ENCODE peak calls at places on chromosome 13, in four cellular contexts. One of them, this sample, is unnamed.

GRCh38 chr13:113648218-113648615 is 9.8 kb downstream of the ATP4B start:
- DNase-seq in ACHN: no peak
- DNase-seq in stimulated activated CD4-positive, alpha-beta T cell treated with anti-CD3 and anti-CD28 coated beads, Interleukin-2, amount 100 ng/mL, for 4 hours: no peak
- DNase-seq in WTC11: peak; percentile 5
- DNase-seq in this sample: peak; percentile 7

GRCh38 chr13:93635687-93636086 is 409.1 kb downstream of the GPC6 start:
- DNase-seq in stimulated activated CD4-positive, alpha-beta T cell treated with anti-CD3 and anti-CD28 coated beads, Interleukin-2, amount 100 ng/mL, for 4 hours: no peak
- DNase-seq in WTC11: no peak
- DNase-seq in ACHN: no peak
- DNase-seq in this sample: no peak

GRCh38 chr13:110911880-110912279 is 3.0 kb downstream of the ANKRD10 start:
- DNase-seq in ACHN: no peak
- DNase-seq in WTC11: no peak
- DNase-seq in stimulated activated CD4-positive, alpha-beta T cell treated with anti-CD3 and anti-CD28 coated beads, Interleukin-2, amount 100 ng/mL, for 4 hours: no peak
- DNase-seq in this sample: no peak

GRCh38 chr13:104872153-104872552 is 1663.3 kb downstream of the EFNB2 start:
- DNase-seq in WTC11: no peak
- DNase-seq in ACHN: no peak
- DNase-seq in stimulated activated CD4-positive, alpha-beta T cell treated with anti-CD3 and anti-CD28 coated beads, Interleukin-2, amount 100 ng/mL, for 4 hours: no peak
- DNase-seq in this sample: no peak

GRCh38 chr13:88840085-88840484 is 1168.9 kb downstream of the SLITRK5 start:
- DNase-seq in stimulated activated CD4-positive, alpha-beta T cell treated with anti-CD3 and anti-CD28 coated beads, Interleukin-2, amount 100 ng/mL, for 4 hours: no peak
- DNase-seq in ACHN: no peak
- DNase-seq in WTC11: no peak
- DNase-seq in this sample: no peak

GRCh38 chr13:93244918-93245280 is 18.3 kb downstream of the GPC6 start:
- DNase-seq in WTC11: no peak
- DNase-seq in stimulated activated CD4-positive, alpha-beta T cell treated with anti-CD3 and anti-CD28 coated beads, Interleukin-2, amount 100 ng/mL, for 4 hours: no peak
- DNase-seq in ACHN: peak; percentile 46
- DNase-seq in this sample: no peak

GRCh38 chr13:112679932-112680677 is 9.7 kb upstream of the ATP11A start:
- DNase-seq in ACHN: no peak
- DNase-seq in stimulated activated CD4-positive, alpha-beta T cell treated with anti-CD3 and anti-CD28 coated beads, Interleukin-2, amount 100 ng/mL, for 4 hours: no peak
- DNase-seq in WTC11: no peak
- DNase-seq in this sample: no peak

GRCh38 chr13:103694033-103694432 is 627.8 kb upstream of the SLC10A2 start:
- DNase-seq in ACHN: no peak
- DNase-seq in stimulated activated CD4-positive, alpha-beta T cell treated with anti-CD3 and anti-CD28 coated beads, Interleukin-2, amount 100 ng/mL, for 4 hours: no peak
- DNase-seq in WTC11: peak; percentile 23
- DNase-seq in this sample: no peak

GRCh38 chr13:85228692-85229091 is 570.5 kb downstream of the SLITRK6 start:
- DNase-seq in WTC11: no peak
- DNase-seq in stimulated activated CD4-positive, alpha-beta T cell treated with anti-CD3 and anti-CD28 coated beads, Interleukin-2, amount 100 ng/mL, for 4 hours: no peak
- DNase-seq in ACHN: no peak
- DNase-seq in this sample: no peak

GRCh38 chr13:49395416-49396277 is 48.2 kb downstream of the CAB39L start:
- DNase-seq in ACHN: no peak
- DNase-seq in WTC11: no peak
- DNase-seq in stimulated activated CD4-positive, alpha-beta T cell treated with anti-CD3 and anti-CD28 coated beads, Interleukin-2, amount 100 ng/mL, for 4 hours: no peak
- DNase-seq in this sample: no peak

GRCh38 chr13:79451500-79451962 is 29.4 kb upstream of the NDFIP2 start:
- DNase-seq in stimulated activated CD4-positive, alpha-beta T cell treated with anti-CD3 and anti-CD28 coated beads, Interleukin-2, amount 100 ng/mL, for 4 hours: peak; percentile 96
- DNase-seq in WTC11: peak; percentile 19
- DNase-seq in ACHN: peak; percentile 86
- DNase-seq in this sample: no peak

GRCh38 chr13:42681394-42681793 is 100.0 kb upstream of the FAM216B start:
- DNase-seq in WTC11: no peak
- DNase-seq in ACHN: no peak
- DNase-seq in stimulated activated CD4-positive, alpha-beta T cell treated with anti-CD3 and anti-CD28 coated beads, Interleukin-2, amount 100 ng/mL, for 4 hours: no peak
- DNase-seq in this sample: no peak

GRCh38 chr13:42283574-42283973 is 11.6 kb downstream of the AKAP11 start:
- DNase-seq in stimulated activated CD4-positive, alpha-beta T cell treated with anti-CD3 and anti-CD28 coated beads, Interleukin-2, amount 100 ng/mL, for 4 hours: no peak
- DNase-seq in WTC11: no peak
- DNase-seq in ACHN: no peak
- DNase-seq in this sample: no peak

GRCh38 chr13:107461751-107462150 is 753.6 kb downstream of the LIG4 start:
- DNase-seq in stimulated activated CD4-positive, alpha-beta T cell treated with anti-CD3 and anti-CD28 coated beads, Interleukin-2, amount 100 ng/mL, for 4 hours: no peak
- DNase-seq in ACHN: no peak
- DNase-seq in WTC11: no peak
- DNase-seq in this sample: no peak

GRCh38 chr13:48151766-48152165 is 56.9 kb upstream of the MED4 start:
- DNase-seq in ACHN: peak; percentile 46
- DNase-seq in stimulated activated CD4-positive, alpha-beta T cell treated with anti-CD3 and anti-CD28 coated beads, Interleukin-2, amount 100 ng/mL, for 4 hours: no peak
- DNase-seq in WTC11: no peak
- DNase-seq in this sample: no peak

GRCh38 chr13:27830010-27830409 is 37.7 kb downstream of the GSX1 start:
- DNase-seq in ACHN: peak; percentile 43
- DNase-seq in stimulated activated CD4-positive, alpha-beta T cell treated with anti-CD3 and anti-CD28 coated beads, Interleukin-2, amount 100 ng/mL, for 4 hours: peak; percentile 31
- DNase-seq in WTC11: peak; percentile 82
- DNase-seq in this sample: peak; percentile 68

GRCh38 chr13:37651371-37651770 is 52.8 kb upstream of the POSTN start:
- DNase-seq in stimulated activated CD4-positive, alpha-beta T cell treated with anti-CD3 and anti-CD28 coated beads, Interleukin-2, amount 100 ng/mL, for 4 hours: no peak
- DNase-seq in ACHN: no peak
- DNase-seq in WTC11: no peak
- DNase-seq in this sample: no peak

GRCh38 chr13:98222816-98223215 is 45.7 kb upstream of the RNF113B start:
- DNase-seq in stimulated activated CD4-positive, alpha-beta T cell treated with anti-CD3 and anti-CD28 coated beads, Interleukin-2, amount 100 ng/mL, for 4 hours: no peak
- DNase-seq in ACHN: no peak
- DNase-seq in WTC11: no peak
- DNase-seq in this sample: no peak

GRCh38 chr13:110197041-110197440 is 109.9 kb downstream of the COL4A1 start:
- DNase-seq in WTC11: no peak
- DNase-seq in stimulated activated CD4-positive, alpha-beta T cell treated with anti-CD3 and anti-CD28 coated beads, Interleukin-2, amount 100 ng/mL, for 4 hours: no peak
- DNase-seq in ACHN: no peak
- DNase-seq in this sample: no peak

GRCh38 chr13:48110132-48110868 is 15.4 kb upstream of the MED4 start:
- DNase-seq in WTC11: no peak
- DNase-seq in stimulated activated CD4-positive, alpha-beta T cell treated with anti-CD3 and anti-CD28 coated beads, Interleukin-2, amount 100 ng/mL, for 4 hours: no peak
- DNase-seq in ACHN: no peak
- DNase-seq in this sample: no peak

GRCh38 chr13:81907973-81908372 is 1567.0 kb upstream of the SPRY2 start:
- DNase-seq in ACHN: no peak
- DNase-seq in stimulated activated CD4-positive, alpha-beta T cell treated with anti-CD3 and anti-CD28 coated beads, Interleukin-2, amount 100 ng/mL, for 4 hours: no peak
- DNase-seq in WTC11: no peak
- DNase-seq in this sample: no peak

GRCh38 chr13:52838433-52839107 is 9.9 kb downstream of the PCDH8 start:
- DNase-seq in stimulated activated CD4-positive, alpha-beta T cell treated with anti-CD3 and anti-CD28 coated beads, Interleukin-2, amount 100 ng/mL, for 4 hours: no peak
- DNase-seq in ACHN: no peak
- DNase-seq in WTC11: no peak
- DNase-seq in this sample: no peak

GRCh38 chr13:101149735-101150380 is 266.4 kb downstream of the NALCN start:
- DNase-seq in ACHN: no peak
- DNase-seq in WTC11: peak; percentile 35
- DNase-seq in stimulated activated CD4-positive, alpha-beta T cell treated with anti-CD3 and anti-CD28 coated beads, Interleukin-2, amount 100 ng/mL, for 4 hours: no peak
- DNase-seq in this sample: peak; percentile 76

GRCh38 chr13:40193290-40194203 is 472.9 kb downstream of the FOXO1 start:
- DNase-seq in ACHN: no peak
- DNase-seq in stimulated activated CD4-positive, alpha-beta T cell treated with anti-CD3 and anti-CD28 coated beads, Interleukin-2, amount 100 ng/mL, for 4 hours: no peak
- DNase-seq in WTC11: no peak
- DNase-seq in this sample: no peak

GRCh38 chr13:62837895-62838294 is 1422.2 kb upstream of the PCDH20 start:
- DNase-seq in WTC11: no peak
- DNase-seq in stimulated activated CD4-positive, alpha-beta T cell treated with anti-CD3 and anti-CD28 coated beads, Interleukin-2, amount 100 ng/mL, for 4 hours: no peak
- DNase-seq in ACHN: no peak
- DNase-seq in this sample: no peak

GRCh38 chr13:19154843-19155242 is 26.8 kb downstream of the TUBA3C start:
- DNase-seq in stimulated activated CD4-positive, alpha-beta T cell treated with anti-CD3 and anti-CD28 coated beads, Interleukin-2, amount 100 ng/mL, for 4 hours: no peak
- DNase-seq in ACHN: no peak
- DNase-seq in WTC11: no peak
- DNase-seq in this sample: no peak

GRCh38 chr13:47279956-47280355 is 383.1 kb upstream of the HTR2A start:
- DNase-seq in stimulated activated CD4-positive, alpha-beta T cell treated with anti-CD3 and anti-CD28 coated beads, Interleukin-2, amount 100 ng/mL, for 4 hours: no peak
- DNase-seq in ACHN: no peak
- DNase-seq in WTC11: no peak
- DNase-seq in this sample: no peak

GRCh38 chr13:101331731-101332130 is 84.6 kb downstream of the NALCN start:
- DNase-seq in WTC11: no peak
- DNase-seq in stimulated activated CD4-positive, alpha-beta T cell treated with anti-CD3 and anti-CD28 coated beads, Interleukin-2, amount 100 ng/mL, for 4 hours: no peak
- DNase-seq in ACHN: no peak
- DNase-seq in this sample: no peak

GRCh38 chr13:46640843-46641242 is 87.9 kb downstream of the LRCH1 start:
- DNase-seq in WTC11: no peak
- DNase-seq in ACHN: peak; percentile 56
- DNase-seq in stimulated activated CD4-positive, alpha-beta T cell treated with anti-CD3 and anti-CD28 coated beads, Interleukin-2, amount 100 ng/mL, for 4 hours: no peak
- DNase-seq in this sample: no peak

GRCh38 chr13:94239135-94239534 is 240.3 kb downstream of the DCT start:
- DNase-seq in ACHN: peak; percentile 39
- DNase-seq in WTC11: no peak
- DNase-seq in stimulated activated CD4-positive, alpha-beta T cell treated with anti-CD3 and anti-CD28 coated beads, Interleukin-2, amount 100 ng/mL, for 4 hours: peak; percentile 20
- DNase-seq in this sample: no peak

GRCh38 chr13:99757756-99758464 is 213.7 kb downstream of the ZIC5 start:
- DNase-seq in ACHN: no peak
- DNase-seq in WTC11: no peak
- DNase-seq in stimulated activated CD4-positive, alpha-beta T cell treated with anti-CD3 and anti-CD28 coated beads, Interleukin-2, amount 100 ng/mL, for 4 hours: no peak
- DNase-seq in this sample: no peak

GRCh38 chr13:101127741-101128353 is 288.5 kb downstream of the NALCN start:
- DNase-seq in WTC11: no peak
- DNase-seq in stimulated activated CD4-positive, alpha-beta T cell treated with anti-CD3 and anti-CD28 coated beads, Interleukin-2, amount 100 ng/mL, for 4 hours: no peak
- DNase-seq in ACHN: peak; percentile 36
- DNase-seq in this sample: peak; percentile 37